ENCODE peak calls at places on chromosome 10, in eight cellular contexts. T is OCI-LY7, N is SK-N-SH, U is MM.1S, O is PC-3, R is neural progenitor cell, D is GM23248, P is HCT116. Z is an unnamed sample.

GRCh38 chr10:118287076-118287806 is 54.9 kb downstream of the FAM204A start:
- DNase-seq in U (no peak), D (no peak), T (no peak), O (no peak), N (peak; percentile 57), R (no peak), P (no peak), Z (no peak)

GRCh38 chr10:77591238-77591880 is 46.2 kb downstream of the KCNMA1 start:
- DNase-seq in O (no peak), N (no peak), R (no peak), D (no peak), P (no peak), T (no peak), U (no peak), Z (no peak)

GRCh38 chr10:4371691-4372295 is 454.2 kb upstream of the AKR1E2 start:
- DNase-seq in O (no peak), T (no peak), D (no peak), R (no peak), P (no peak), N (no peak), U (no peak), Z (no peak)

GRCh38 chr10:125049216-125049903 is 107.4 kb downstream of the ZRANB1 start:
- DNase-seq in R (no peak), P (no peak), O (no peak), U (no peak), N (no peak), D (no peak), T (no peak), Z (no peak)

GRCh38 chr10:60853107-60853506 is 74.8 kb downstream of the CDK1 start:
- DNase-seq in D (peak; percentile 6), O (no peak), P (no peak), R (no peak), N (no peak), U (no peak), T (no peak), Z (no peak)

GRCh38 chr10:96758423-96758822 is 38.1 kb upstream of the PIK3AP1 start:
- DNase-seq in D (no peak), R (no peak), P (no peak), N (no peak), T (peak; percentile 90), U (peak; percentile 86), O (no peak), Z (no peak)

GRCh38 chr10:130934333-130935035 is 377.0 kb downstream of the TCERG1L start:
- DNase-seq in P (no peak), T (no peak), O (no peak), U (no peak), D (no peak), N (no peak), R (no peak), Z (peak; percentile 20)

GRCh38 chr10:76632158-76633051 is 1005.2 kb downstream of the KCNMA1 start:
- DNase-seq in T (peak; percentile 5), N (no peak), U (peak; percentile 35), O (peak; percentile 90), R (peak; percentile 64), D (peak; percentile 10), P (peak; percentile 6), Z (no peak)

GRCh38 chr10:79017882-79018550 is 50.8 kb upstream of the ZMIZ1 start:
- DNase-seq in D (no peak), O (no peak), R (no peak), N (no peak), P (no peak), U (no peak), T (no peak), Z (no peak)

GRCh38 chr10:15368456-15368855 is 2.6 kb downstream of the FAM171A1 start:
- DNase-seq in N (no peak), D (no peak), U (no peak), T (no peak), O (no peak), P (no peak), R (no peak), Z (no peak)

GRCh38 chr10:10878944-10879343 is 138.7 kb upstream of the CELF2 start:
- DNase-seq in N (no peak), P (no peak), D (no peak), R (no peak), T (no peak), U (no peak), O (no peak), Z (no peak)

GRCh38 chr10:6128591-6129383 is 40.0 kb downstream of the RBM17 start:
- DNase-seq in R (peak; percentile 62), T (no peak), D (peak; percentile 70), U (peak; percentile 23), O (no peak), N (peak; percentile 9), P (no peak), Z (peak; percentile 44)

GRCh38 chr10:114995468-114995867 is 57.5 kb downstream of the TRUB1 start:
- DNase-seq in O (no peak), R (no peak), D (peak; percentile 43), U (no peak), N (no peak), T (no peak), P (no peak), Z (no peak)

GRCh38 chr10:64598604-64599003 is 1077.4 kb downstream of the REEP3 start:
- DNase-seq in D (no peak), R (no peak), U (no peak), O (no peak), N (no peak), T (no peak), P (no peak), Z (no peak)

GRCh38 chr10:6503171-6503570 is 76.9 kb downstream of the PRKCQ start:
- DNase-seq in U (no peak), R (no peak), P (no peak), N (no peak), T (no peak), D (no peak), O (no peak), Z (no peak)

GRCh38 chr10:75660833-75661232 is 229.4 kb downstream of the LRMDA start:
- DNase-seq in N (peak; percentile 13), P (no peak), T (no peak), R (no peak), O (no peak), U (no peak), D (no peak), Z (no peak)

GRCh38 chr10:123553810-123554430 is 112.2 kb upstream of the GPR26 start:
- DNase-seq in P (no peak), O (no peak), T (no peak), N (no peak), R (no peak), U (no peak), D (no peak), Z (no peak)

GRCh38 chr10:123555616-123556015 is 110.5 kb upstream of the GPR26 start:
- DNase-seq in T (no peak), O (no peak), P (no peak), N (no peak), U (no peak), R (no peak), D (no peak), Z (no peak)

GRCh38 chr10:123556049-123556448 is 110.1 kb upstream of the GPR26 start:
- DNase-seq in D (no peak), U (no peak), R (no peak), T (no peak), P (no peak), N (no peak), O (no peak), Z (no peak)

GRCh38 chr10:123552760-123553554 is 113.2 kb upstream of the GPR26 start:
- DNase-seq in P (no peak), O (no peak), U (no peak), R (no peak), N (no peak), D (no peak), T (no peak), Z (no peak)

GRCh38 chr10:123554656-123555055 is 111.5 kb upstream of the GPR26 start:
- DNase-seq in O (no peak), R (no peak), T (no peak), U (no peak), D (no peak), P (no peak), N (no peak), Z (no peak)
- H3K4me2 ChIP-seq in O (no peak overlapping the region), R (no peak overlapping the region), T (no peak overlapping the region), U (no peak overlapping the region), D (no peak overlapping the region), P (no peak overlapping the region), N (no peak overlapping the region), Z (no peak overlapping the region)

DNA sequence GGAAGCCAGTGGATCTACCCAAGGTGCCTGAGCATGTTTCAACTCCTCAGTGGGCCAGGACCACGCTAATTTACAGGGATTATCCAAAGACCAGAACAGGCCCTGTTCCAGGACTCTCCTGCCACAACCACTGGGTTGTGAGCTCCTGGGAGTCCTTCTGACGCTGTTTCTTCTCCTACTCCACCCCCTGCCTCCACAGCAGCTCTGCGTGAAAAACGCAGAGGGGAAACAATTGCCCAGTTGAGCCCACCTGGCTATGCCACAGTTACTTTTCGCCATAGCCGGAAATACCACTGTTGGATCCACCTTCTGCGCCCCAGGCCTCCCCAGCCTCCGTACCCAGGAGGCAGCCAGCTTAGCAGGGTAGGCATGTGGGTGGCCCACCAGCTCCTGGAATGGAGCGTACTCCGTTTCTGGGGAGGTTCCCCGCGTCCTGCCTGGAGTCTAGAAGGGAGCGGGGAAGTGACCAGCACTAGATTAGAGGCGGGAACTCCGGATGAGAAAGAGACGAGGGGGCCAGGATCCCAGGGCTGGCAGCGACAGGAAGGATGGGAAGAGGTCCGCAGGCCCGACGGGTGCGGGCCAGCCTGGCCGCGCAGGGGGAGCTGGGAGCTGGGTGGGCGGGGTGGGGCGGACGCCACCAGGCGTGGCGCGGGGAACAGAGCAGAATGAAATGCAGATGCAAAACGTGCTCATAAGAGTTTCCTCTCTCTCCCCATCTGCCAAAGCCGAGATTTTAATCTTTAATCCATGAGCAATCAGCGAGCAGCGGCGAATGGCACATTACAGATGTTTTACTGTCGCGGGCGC is 32.1 kb upstream of the PAX2 start:
- DNase-seq in O (no peak), U (no peak), P (no peak), N (peak; percentile 94), T (no peak), D (peak; percentile 29), R (peak; percentile 24), Z (no peak)
- TF ChIP-seq EZH2phosphoT487 in O (no peak), U (no peak), P (no peak), N (no peak), T (no peak), D (no peak), R (peak; percentile 83), Z (no peak)

DNA sequence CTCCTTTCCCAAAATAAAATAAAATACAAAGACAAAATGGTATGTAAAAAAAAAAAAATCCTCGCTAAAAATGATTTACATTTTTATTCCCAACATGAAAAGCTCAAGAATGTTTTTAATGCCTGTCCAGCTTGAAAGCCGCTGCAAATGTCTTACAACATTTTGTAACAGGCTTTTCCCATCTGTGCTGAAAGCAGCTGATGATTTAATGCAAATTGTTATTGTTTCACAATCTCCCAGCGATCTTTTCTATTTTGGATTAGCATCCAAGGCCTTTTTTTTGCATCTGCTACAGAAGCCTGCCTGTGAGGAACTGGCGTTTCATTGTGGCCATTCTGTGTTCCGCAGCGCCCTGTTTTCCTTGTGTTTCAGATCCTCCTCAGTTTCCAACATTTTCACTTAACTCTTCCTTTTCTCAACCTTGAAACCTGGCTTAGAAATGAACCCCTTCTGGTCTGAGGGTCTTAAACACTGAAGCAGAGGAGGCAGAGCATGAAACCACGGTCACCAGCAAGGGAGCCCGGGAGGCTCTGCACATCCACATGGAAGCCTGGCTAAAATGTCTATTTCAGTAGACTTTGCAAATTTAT is 712.1 kb downstream of the PARD3 start:
- DNase-seq in U (no peak), O (no peak), P (no peak), N (peak; percentile 31), D (peak; percentile 90), R (no peak), T (no peak), Z (no peak)
- H3K9me3 ChIP-seq in U (no peaks in the 10 kb centered on the region), O (no peaks in the 10 kb centered on the region), P (no peaks in the 10 kb centered on the region), N (no peaks in the 10 kb centered on the region), D (no peaks in the 10 kb centered on the region), R (no peaks in the 10 kb centered on the region), T (no peaks in the 10 kb centered on the region), Z (no peaks in the 10 kb centered on the region)

GRCh38 chr10:86955501-86956194 is 1.8 kb downstream of the MMRN2 start:
- DNase-seq in N (no peak), R (no peak), T (no peak), U (no peak), P (no peak), D (no peak), O (no peak), Z (no peak)
- H3K4me2 ChIP-seq in N (no peak overlapping the region), R (peak overlapping the region; percentile 61), T (no peak overlapping the region), U (no peak overlapping the region), P (no peak overlapping the region), D (no peak overlapping the region), O (no peak overlapping the region), Z (no peak overlapping the region)

Z was measured in hepatocyte.